ENCODE peak calls at places on chromosomes 1 and 21, in seven cellular contexts. D is progenitor cell of endocrine pancreas, C is heart left ventricle, T is BJ, I is fibroblast of pulmonary artery, W is fibroblast of lung, F is AG04450. Y is an unnamed sample.

GRCh38 chr21:44360174-44360573 is 6.8 kb downstream of the TRPM2 start:
- DNase-seq in T (no peak), W (no peak), F (no peak), D (no peak), I (no peak), C (no peak), Y (no peak)

GRCh38 chr1:153945131-153945794 is 1.3 kb downstream of the DENND4B start:
- DNase-seq in D (no peak), W (peak; percentile 51), C (peak; percentile 88), F (no peak), T (no peak), I (peak; percentile 63), Y (peak; percentile 86)

GRCh38 chr1:94670273-94670672 is 128.7 kb upstream of the F3 start:
- DNase-seq in F (no peak), T (no peak), W (no peak), C (no peak), D (no peak), I (no peak), Y (no peak)

GRCh38 chr1:86714159-86714558 is 9.8 kb downstream of the SH3GLB1 start:
- DNase-seq in D (no peak), F (no peak), I (peak; percentile 16), C (no peak), T (no peak), W (peak; percentile 31), Y (no peak)

GRCh38 chr1:24702511-24703293 is 42.5 kb upstream of the CLIC4 start:
- DNase-seq in F (no peak), I (peak; percentile 56), T (no peak), C (no peak), D (no peak), W (peak; percentile 70), Y (peak; percentile 47)

GRCh38 chr1:26887125-26887524 is 3.0 kb downstream of the GPN2 start:
- DNase-seq in W (peak; percentile 51), C (no peak), T (no peak), D (no peak), F (no peak), I (peak; percentile 63), Y (no peak)

GRCh38 chr1:38221006-38221649 is 174.5 kb upstream of the POU3F1 start:
- DNase-seq in I (peak; percentile 1), F (peak; percentile 8), T (peak; percentile 81), D (no peak), C (no peak), W (peak; percentile 5), Y (no peak)

GRCh38 chr21:17105972-17106371 is 406.9 kb upstream of the CXADR start:
- DNase-seq in C (no peak), D (no peak), W (no peak), T (no peak), I (peak; percentile 3), F (no peak), Y (no peak)

GRCh38 chr1:12150456-12151200 is 16.2 kb upstream of the TNFRSF1B start:
- DNase-seq in W (no peak), T (no peak), F (no peak), D (no peak), C (no peak), I (no peak), Y (no peak)

GRCh38 chr1:214386747-214387146 is 105.8 kb downstream of the SMYD2 start:
- DNase-seq in F (no peak), C (no peak), I (peak; percentile 48), W (peak; percentile 40), D (no peak), T (no peak), Y (no peak)

GRCh38 chr1:246591047-246591446 is 24.8 kb downstream of the CNST start:
- DNase-seq in I (no peak), W (no peak), C (no peak), F (no peak), D (no peak), T (no peak), Y (no peak)

GRCh38 chr21:45998871-45999580 is 17.5 kb downstream of the COL6A1 start:
- DNase-seq in C (no peak), T (no peak), F (no peak), D (no peak), W (no peak), I (no peak), Y (no peak)

GRCh38 chr1:41319803-41320711 is 41.2 kb upstream of the FOXO6 start:
- DNase-seq in W (no peak), I (no peak), D (no peak), F (no peak), C (peak; percentile 75), T (no peak), Y (peak; percentile 70)

GRCh38 chr1:19344372-19344810 is 32.3 kb downstream of the SLC66A1 start:
- DNase-seq in C (peak; percentile 59), T (no peak), D (peak; percentile 41), I (peak; percentile 45), F (no peak), W (peak; percentile 32), Y (peak; percentile 70)

GRCh38 chr1:65995326-65995725 is 202.6 kb downstream of the PDE4B start:
- DNase-seq in W (no peak), C (no peak), F (no peak), T (no peak), I (no peak), D (no peak), Y (no peak)

GRCh38 chr1:183821309-183822080 is 16.6 kb downstream of the RGL1 start:
- DNase-seq in I (peak; percentile 36), F (no peak), C (no peak), D (no peak), W (no peak), T (no peak), Y (no peak)

GRCh38 chr1:34746785-34747637 is 7.8 kb upstream of the GJB5 start:
- DNase-seq in I (no peak), F (no peak), D (no peak), C (no peak), W (no peak), T (no peak), Y (no peak)

GRCh38 chr1:178408869-178409268 is 87.9 kb downstream of the CLEC20A start:
- DNase-seq in C (no peak), I (peak; percentile 14), F (no peak), W (no peak), T (no peak), D (no peak), Y (no peak)

GRCh38 chr1:234559152-234559916 is 50.6 kb downstream of the IRF2BP2 start:
- DNase-seq in F (no peak), W (no peak), I (no peak), C (no peak), T (no peak), D (no peak), Y (no peak)

GRCh38 chr1:231153726-231154125 is 8.1 kb upstream of the TRIM67 start:
- DNase-seq in D (no peak), F (no peak), T (no peak), W (no peak), C (no peak), I (no peak), Y (no peak)
- TF ChIP-seq CTCF in D (no peak), F (no peak), T (no peak), W (no peak), C (no peak), I (no peak), Y (no peak)

GRCh38 chr1:2801535-2802291 is at the start of gene TTC34:
- DNase-seq in W (peak; percentile 4), I (no peak), F (no peak), D (no peak), C (no peak), T (no peak), Y (peak; percentile 35)
- TF ChIP-seq CTCF in W (peak; percentile 12), I (no peak), F (no peak), D (no peak), C (peak; percentile 38), T (no peak), Y (peak; percentile 31)

GRCh38 chr1:185324118-185324517 is 7.1 kb upstream of the IVNS1ABP start:
- DNase-seq in F (no peak), W (no peak), T (no peak), D (no peak), I (no peak), C (no peak), Y (no peak)

GRCh38 chr1:185325413-185325812 is 8.4 kb upstream of the IVNS1ABP start:
- DNase-seq in C (no peak), T (no peak), I (no peak), D (no peak), F (no peak), W (no peak), Y (no peak)

DNA sequence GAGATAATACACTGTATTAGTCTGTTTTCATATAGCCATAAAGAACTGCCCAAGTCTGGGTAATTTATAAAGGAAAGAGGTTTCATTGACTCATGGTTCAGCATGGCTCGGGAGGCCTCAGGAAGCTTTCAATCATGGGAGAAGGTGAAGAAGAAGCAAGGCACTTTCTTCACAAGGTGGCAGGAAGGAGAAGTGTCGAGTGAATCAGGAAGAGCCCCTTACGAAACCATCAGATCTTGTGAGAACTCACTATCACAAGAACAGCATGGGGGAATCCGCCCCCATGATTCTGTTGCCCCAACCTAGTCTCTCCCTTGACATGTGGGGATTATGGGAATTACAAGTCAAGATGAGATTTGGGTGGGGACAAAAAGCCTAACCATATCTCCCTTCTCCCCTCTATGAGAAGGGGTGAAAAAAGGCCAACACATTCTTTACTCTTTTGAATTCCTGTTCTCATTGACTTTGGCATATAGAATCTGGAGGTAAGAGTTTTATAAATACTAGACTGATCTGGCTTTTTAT is 11.2 kb upstream of the IVNS1ABP start:
- DNase-seq in I (no peak), D (no peak), C (no peak), F (no peak), W (no peak), T (no peak), Y (no peak)
- TF ChIP-seq CTCF in I (no peak), D (no peak), C (no peak), F (no peak), W (no peak), T (no peak), Y (no peak)

DNA sequence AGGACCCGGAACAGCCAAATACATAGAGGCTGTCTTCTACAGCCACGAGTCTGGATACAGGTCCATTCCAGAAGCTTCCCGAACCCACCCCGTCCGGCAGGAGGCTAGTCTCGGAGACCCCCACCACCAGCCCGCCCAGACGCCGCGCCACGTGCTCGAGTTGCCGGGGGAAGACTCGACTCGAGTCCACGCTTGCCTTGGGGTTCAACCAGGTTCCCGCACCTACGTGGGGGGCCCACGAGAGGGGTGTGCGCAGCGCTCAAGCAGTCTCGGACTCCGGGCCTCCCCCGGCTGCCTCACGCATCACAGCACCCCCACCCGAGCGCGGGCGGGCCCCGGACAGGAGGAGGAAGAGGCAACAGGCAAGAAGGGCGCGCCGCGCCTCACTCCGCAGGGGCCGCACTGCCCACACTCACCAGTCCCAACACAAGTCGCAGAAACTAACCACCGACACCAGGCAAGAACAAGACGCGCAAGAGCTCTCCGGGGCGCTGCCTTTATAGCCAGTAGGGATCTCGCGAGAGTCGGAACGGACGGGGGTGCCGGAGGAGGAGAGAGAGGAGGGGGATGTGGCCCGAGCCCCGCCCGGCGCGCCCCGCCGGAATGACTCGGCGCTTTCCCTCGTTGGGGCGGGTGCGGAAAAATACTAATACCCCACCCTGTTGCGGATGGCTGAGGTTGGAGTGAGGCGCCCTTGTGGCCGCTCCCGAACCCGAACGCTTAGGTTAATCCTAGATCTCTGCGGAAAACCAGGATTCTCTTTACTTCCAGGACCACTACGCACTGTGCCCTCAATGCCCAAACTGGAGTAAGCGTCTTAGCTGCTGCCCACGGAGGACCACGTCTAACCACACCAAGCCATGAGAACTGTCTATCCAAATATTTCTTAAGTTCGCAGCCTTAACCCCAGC is at the start of gene PRDX1:
- DNase-seq in F (peak; percentile 91), D (peak; percentile 96), W (peak; percentile 96), C (peak; percentile 97), I (peak; percentile 96), T (peak; percentile 75), Y (peak; percentile 98)
- TF ChIP-seq CTCF in F (peak; percentile 26), D (no peak), W (peak; percentile 11), C (peak; percentile 38), I (peak; percentile 6), T (peak; percentile 33), Y (no peak)